ENCODE peak calls at places on chromosomes 16 and 17, in eight cellular contexts. T is effector memory CD4-positive, alpha-beta T cell; N is PC-9; P is tibial artery; O is naive thymus-derived CD4-positive, alpha-beta T cell; R is foreskin fibroblast; U is Peyer's patch; Z is CD8-positive, alpha-beta memory T cell. G is an unnamed sample.

GRCh38 chr17:79610151-79610645 is 653 bp downstream of the RBFOX3 start:
- DNase-seq in T (no peak), R (no peak), O (no peak), Z (no peak), U (no peak), N (no peak), P (no peak), G (no peak)

GRCh38 chr17:29243792-29244191 is 2.9 kb upstream of the CRYBA1 start:
- DNase-seq in R (peak), N (no peak), T (no peak), U (no peak), P (no peak), O (no peak), Z (no peak), G (no peak)

GRCh38 chr17:62876664-62877411 is 68.7 kb upstream of the MARCHF10 start:
- DNase-seq in Z (no peak), T (no peak), O (no peak), P (no peak), N (no peak), U (no peak), R (peak), G (no peak)

GRCh38 chr16:81263470-81264200 is 25.1 kb downstream of the BCO1 start:
- DNase-seq in O (no peak), Z (no peak), N (no peak), P (no peak), T (no peak), U (no peak), R (peak), G (no peak)

GRCh38 chr17:34178047-34178446 is 77.0 kb upstream of the CCL2 start:
- DNase-seq in R (no peak), Z (no peak), T (no peak), P (no peak), N (no peak), U (no peak), O (no peak), G (no peak)

GRCh38 chr16:84508502-84508901 is 4.0 kb upstream of the MEAK7 start:
- DNase-seq in U (no peak), N (no peak), O (no peak), T (no peak), Z (peak), P (no peak), R (no peak), G (no peak)

GRCh38 chr17:37458805-37459204 is 30.9 kb upstream of the DUSP14 start:
- DNase-seq in R (peak), P (no peak), O (no peak), U (no peak), N (no peak), Z (no peak), T (no peak), G (no peak)

GRCh38 chr16:85825326-85825725 is 25.8 kb downstream of the COX4I1 start:
- DNase-seq in U (no peak), T (no peak), P (no peak), O (no peak), Z (no peak), R (no peak), N (no peak), G (no peak)

GRCh38 chr17:4006165-4006589 is 41.9 kb upstream of the ATP2A3 start:
- DNase-seq in R (no peak), O (no peak), U (peak), Z (no peak), P (no peak), T (no peak), N (no peak), G (no peak)

GRCh38 chr17:42053701-42054100 is 3.3 kb upstream of the C17orf113 start:
- DNase-seq in P (no peak), Z (no peak), R (no peak), N (no peak), U (no peak), O (no peak), T (no peak), G (no peak)

GRCh38 chr17:66557193-66557592 is 254.8 kb downstream of the PRKCA start:
- DNase-seq in U (no peak), N (no peak), Z (no peak), O (no peak), T (no peak), R (no peak), P (no peak), G (no peak)
- H3K4me3 ChIP-seq in U (no peak), N (no peak), Z (no peak), O (no peak), T (no peak), R (no peak), P (no peak), G (no peak)

GRCh38 chr16:1153480-1154160 is 714 bp downstream of the CACNA1H start:
- DNase-seq in Z (no peak), R (no peak), P (no peak), O (no peak), U (no peak), N (no peak), T (no peak), G (no peak)
- H3K4me3 ChIP-seq in Z (no peak), R (no peak), P (peak), O (no peak), U (peak), N (no peak), T (no peak), G (peak)

DNA sequence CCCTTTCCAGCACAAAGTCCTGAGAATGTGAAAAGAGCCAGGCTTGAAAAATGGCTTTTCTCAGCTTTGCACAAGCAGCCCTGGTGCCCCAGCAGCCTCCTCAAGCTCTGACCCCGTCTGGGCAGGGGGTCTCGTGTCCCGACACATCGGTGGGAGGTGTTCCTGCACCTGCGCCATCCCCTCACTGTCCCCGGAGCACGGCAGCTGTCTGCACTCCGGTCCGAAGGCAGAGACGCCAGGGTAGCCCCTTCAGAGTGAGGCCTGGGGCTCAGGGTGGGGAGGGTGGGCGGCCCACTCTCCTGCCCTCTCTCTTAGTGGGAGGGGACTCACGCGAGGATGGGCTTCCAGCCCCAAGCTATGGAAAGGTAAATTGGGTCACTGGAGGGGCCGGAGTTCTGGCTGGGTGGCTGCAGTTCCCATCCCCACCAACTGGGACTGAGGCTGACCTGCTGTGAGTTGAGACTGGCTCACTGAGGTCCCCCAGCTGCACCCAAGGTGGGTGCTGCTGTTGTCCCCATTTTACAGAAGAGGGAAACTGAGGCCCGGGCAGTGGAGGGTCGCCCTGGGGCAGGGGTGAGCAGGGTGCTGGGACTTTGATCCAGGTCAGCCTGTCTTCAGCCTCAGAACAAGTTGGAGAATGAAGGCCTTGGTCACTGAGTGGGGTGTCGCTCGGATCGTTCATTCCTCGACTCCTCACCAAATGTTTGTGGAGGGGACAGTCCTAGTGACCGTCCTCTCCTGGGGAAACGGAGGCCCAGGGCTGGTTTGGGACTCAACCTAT is 2.3 kb upstream of the BAIAP3 start:
- DNase-seq in O (no peak), P (no peak), U (no peak), Z (no peak), N (no peak), R (no peak), T (no peak), G (no peak)
- H3K4me3 ChIP-seq in O (peak), P (peak), U (peak), Z (peak), N (peak), R (no peak), T (peak), G (no peak)

GRCh38 chr17:7249219-7249618 is 2.3 kb downstream of the CTDNEP1 start:
- DNase-seq in P (no peak), O (no peak), T (no peak), Z (no peak), U (no peak), R (no peak), N (no peak), G (no peak)
- H3K4me3 ChIP-seq in P (no peak), O (no peak), T (no peak), Z (no peak), U (no peak), R (no peak), N (no peak), G (peak)

GRCh38 chr16:57089406-57089805 is 3.0 kb upstream of the CPNE2 start:
- DNase-seq in N (no peak), P (no peak), T (no peak), O (no peak), Z (no peak), U (no peak), R (no peak), G (no peak)

GRCh38 chr16:57092786-57093301 is 461 bp downstream of the CPNE2 start:
- DNase-seq in Z (peak), O (peak), U (peak), T (no peak), P (no peak), R (peak), N (peak), G (no peak)

GRCh38 chr16:57091990-57092785 is at the start of gene CPNE2:
- DNase-seq in R (peak), Z (no peak), U (peak), T (no peak), O (peak), P (peak), N (peak), G (no peak)

GRCh38 chr16:57093845-57094564 is 1.6 kb downstream of the CPNE2 start:
- DNase-seq in N (no peak), O (no peak), Z (no peak), U (peak), R (no peak), T (no peak), P (no peak), G (no peak)

DNA sequence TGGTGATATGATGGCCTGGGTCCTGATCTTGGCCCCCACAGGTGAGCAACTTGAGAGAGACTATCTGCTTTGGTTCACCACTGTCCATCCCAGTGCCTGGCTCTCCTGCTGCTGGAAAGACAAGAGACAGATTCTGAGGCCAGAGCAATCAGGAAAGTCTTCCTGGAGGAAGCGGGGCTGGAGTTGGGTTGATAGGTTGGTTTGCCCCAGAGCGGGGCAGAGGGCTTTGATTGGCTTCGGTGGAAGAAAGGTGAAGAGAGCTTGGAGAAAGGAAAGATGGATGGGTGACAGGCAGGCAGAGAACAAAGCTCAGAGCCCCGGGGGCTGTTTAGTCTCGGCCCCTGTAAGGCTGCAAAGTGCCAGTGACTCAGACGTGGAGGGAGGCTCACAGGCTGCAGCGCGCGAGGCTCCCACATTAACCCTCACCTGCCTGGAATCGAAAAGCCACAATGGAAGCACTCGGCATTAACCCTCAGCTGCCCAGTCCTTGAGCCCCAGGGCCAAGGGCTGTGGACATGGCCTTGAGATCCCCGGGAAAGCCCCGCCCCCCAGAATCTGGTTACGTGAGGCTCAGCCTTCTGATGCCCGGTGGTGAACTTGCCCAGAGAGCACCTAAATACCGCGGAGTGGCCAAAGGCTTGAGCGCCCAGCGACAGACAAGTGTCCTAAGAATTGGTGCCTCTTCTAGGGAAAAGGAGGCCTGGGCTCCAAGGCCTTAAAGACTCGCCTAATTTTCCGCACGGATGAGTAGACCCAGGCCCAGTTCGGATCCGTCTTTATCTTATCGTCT is 988 bp upstream of the CPNE2 start:
- DNase-seq in T (no peak), P (peak), N (peak), O (no peak), R (peak), U (peak), Z (no peak), G (no peak)
- H3K4me3 ChIP-seq in T (no peak), P (peak), N (peak), O (peak), R (peak), U (peak), Z (no peak), G (peak)

DNA sequence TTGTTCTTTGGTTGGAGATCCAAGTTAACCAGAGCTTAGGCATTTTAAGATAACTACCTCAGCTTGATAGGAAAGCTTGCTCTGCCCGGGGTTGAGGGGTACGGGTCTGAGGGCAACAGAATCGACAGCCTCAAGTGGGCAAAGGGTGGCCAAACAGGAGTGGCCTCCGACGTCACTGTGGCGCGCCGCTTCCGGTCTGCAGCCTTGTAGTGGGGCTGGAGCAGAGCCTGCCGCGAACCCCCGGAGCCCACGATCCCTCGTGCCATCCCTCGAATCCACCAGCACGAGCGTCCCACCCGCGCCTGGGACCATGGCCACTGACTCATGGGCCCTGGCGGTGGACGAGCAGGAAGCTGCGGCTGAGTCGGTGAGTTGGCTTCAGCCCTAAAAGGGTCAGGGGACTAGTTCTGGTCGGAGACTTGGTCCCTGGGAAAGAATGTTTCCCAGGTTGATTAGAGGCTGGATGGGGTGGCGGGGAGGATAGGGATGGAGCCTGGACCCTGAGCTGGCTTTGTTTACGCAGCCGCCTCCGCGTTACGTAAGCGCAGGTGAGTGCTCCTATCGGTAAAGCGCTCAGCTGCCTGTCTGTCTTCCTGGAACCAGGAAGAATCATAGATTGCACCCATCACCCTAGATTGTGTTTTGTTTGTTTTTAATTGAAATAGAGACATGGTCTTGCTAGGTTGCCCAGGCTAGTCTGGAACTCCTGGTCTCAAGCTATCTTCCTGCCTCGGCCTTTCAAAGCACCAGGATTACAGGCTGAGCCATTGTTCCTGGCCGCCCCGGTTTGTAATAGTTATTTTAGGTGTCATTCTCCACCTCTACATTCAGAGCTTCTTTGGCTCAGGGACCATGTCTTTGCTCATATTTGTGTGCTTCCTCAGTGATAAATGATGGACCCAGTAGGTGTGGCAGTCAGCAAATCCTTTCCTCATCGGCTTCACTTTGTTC is at the start of gene DDX19B:
- DNase-seq in Z (peak), P (peak), O (peak), R (peak), N (peak), T (peak), U (peak), G (peak)
- H3K4me3 ChIP-seq in Z (peak), P (peak), O (peak), R (peak), N (peak), T (peak), U (peak), G (peak)